ENCODE peak calls at places on chromosome 11, in four cellular contexts. One of them, this sample, is unnamed.

GRCh38 chr11:90764691-90765090 is 541.8 kb upstream of the CHORDC1 start:
- DNase-seq in NT2/D1: no peak
- DNase-seq in PC-3: no peak
- DNase-seq in GM23248: no peak
- DNase-seq in this sample: no peak

GRCh38 chr11:119651802-119652584 is 77.0 kb downstream of the NECTIN1 start:
- DNase-seq in NT2/D1: no peak
- DNase-seq in PC-3: no peak
- DNase-seq in GM23248: no peak
- DNase-seq in this sample: no peak

GRCh38 chr11:78840190-78840589 is 265.5 kb upstream of the NARS2 start:
- DNase-seq in NT2/D1: no peak
- DNase-seq in PC-3: no peak
- DNase-seq in GM23248: peak; percentile 74
- DNase-seq in this sample: no peak

GRCh38 chr11:86671386-86672006 is 920 bp downstream of the ME3 start:
- DNase-seq in NT2/D1: no peak
- DNase-seq in PC-3: peak; percentile 56
- DNase-seq in GM23248: peak; percentile 55
- DNase-seq in this sample: no peak

GRCh38 chr11:110629594-110629993 is 82.6 kb downstream of the ARHGAP20 start:
- DNase-seq in NT2/D1: no peak
- DNase-seq in PC-3: no peak
- DNase-seq in GM23248: no peak
- DNase-seq in this sample: no peak

GRCh38 chr11:125457814-125458343 is 38.2 kb downstream of the FEZ1 start:
- DNase-seq in NT2/D1: no peak
- DNase-seq in PC-3: no peak
- DNase-seq in GM23248: peak; percentile 91
- DNase-seq in this sample: no peak

GRCh38 chr11:10109836-10110235 is 184.2 kb downstream of the SBF2 start:
- DNase-seq in NT2/D1: no peak
- DNase-seq in PC-3: no peak
- DNase-seq in GM23248: peak; percentile 80
- DNase-seq in this sample: no peak

GRCh38 chr11:74689666-74690065 is 41.6 kb downstream of the CHRDL2 start:
- DNase-seq in NT2/D1: no peak
- DNase-seq in PC-3: peak; percentile 74
- DNase-seq in GM23248: peak; percentile 81
- DNase-seq in this sample: no peak

GRCh38 chr11:86484164-86484794 is 109.6 kb downstream of the CCDC81 start:
- DNase-seq in NT2/D1: no peak
- DNase-seq in PC-3: peak; percentile 92
- DNase-seq in GM23248: peak; percentile 96
- DNase-seq in this sample: no peak

GRCh38 chr11:63536669-63537292 is at the start of gene PLAAT4:
- DNase-seq in NT2/D1: no peak
- DNase-seq in PC-3: peak; percentile 41
- DNase-seq in GM23248: peak; percentile 62
- DNase-seq in this sample: no peak

GRCh38 chr11:11856638-11857037 is 14.9 kb downstream of the USP47 start:
- DNase-seq in NT2/D1: no peak
- DNase-seq in PC-3: peak; percentile 36
- DNase-seq in GM23248: peak; percentile 22
- DNase-seq in this sample: no peak

GRCh38 chr11:72569966-72570892 is 104.0 kb downstream of the PDE2A start:
- DNase-seq in NT2/D1: no peak
- DNase-seq in PC-3: peak; percentile 93
- DNase-seq in GM23248: peak; percentile 71
- DNase-seq in this sample: no peak

GRCh38 chr11:67482275-67482735 is 521 bp upstream of the AIP start:
- DNase-seq in NT2/D1: no peak
- DNase-seq in PC-3: no peak
- DNase-seq in GM23248: no peak
- DNase-seq in this sample: no peak

GRCh38 chr11:78417888-78418583 is 416 bp upstream of the GAB2 start:
- DNase-seq in NT2/D1: no peak
- DNase-seq in PC-3: peak; percentile 86
- DNase-seq in GM23248: peak; percentile 92
- DNase-seq in this sample: peak; percentile 89

GRCh38 chr11:114773541-114774338 is 95.4 kb downstream of the NXPE2 start:
- DNase-seq in NT2/D1: peak; percentile 66
- DNase-seq in PC-3: no peak
- DNase-seq in GM23248: no peak
- DNase-seq in this sample: no peak

GRCh38 chr11:27234043-27234668 is 128.9 kb downstream of the CCDC34 start:
- DNase-seq in NT2/D1: no peak
- DNase-seq in PC-3: peak; percentile 56
- DNase-seq in GM23248: peak; percentile 98
- DNase-seq in this sample: peak; percentile 95

GRCh38 chr11:67270256-67271211 is 4.3 kb downstream of the GRK2 start:
- DNase-seq in NT2/D1: peak; percentile 61
- DNase-seq in PC-3: no peak
- DNase-seq in GM23248: no peak
- DNase-seq in this sample: peak; percentile 88

GRCh38 chr11:2945757-2946287 is 16.6 kb upstream of the PHLDA2 start:
- DNase-seq in NT2/D1: no peak
- DNase-seq in PC-3: no peak
- DNase-seq in GM23248: no peak
- DNase-seq in this sample: no peak
- H3K9ac ChIP-seq in NT2/D1: no peak overlapping the region
- H3K9ac ChIP-seq in PC-3: no peak overlapping the region
- H3K9ac ChIP-seq in GM23248: peak overlapping the region; percentile 24
- H3K9ac ChIP-seq in this sample: no peak overlapping the region

DNA sequence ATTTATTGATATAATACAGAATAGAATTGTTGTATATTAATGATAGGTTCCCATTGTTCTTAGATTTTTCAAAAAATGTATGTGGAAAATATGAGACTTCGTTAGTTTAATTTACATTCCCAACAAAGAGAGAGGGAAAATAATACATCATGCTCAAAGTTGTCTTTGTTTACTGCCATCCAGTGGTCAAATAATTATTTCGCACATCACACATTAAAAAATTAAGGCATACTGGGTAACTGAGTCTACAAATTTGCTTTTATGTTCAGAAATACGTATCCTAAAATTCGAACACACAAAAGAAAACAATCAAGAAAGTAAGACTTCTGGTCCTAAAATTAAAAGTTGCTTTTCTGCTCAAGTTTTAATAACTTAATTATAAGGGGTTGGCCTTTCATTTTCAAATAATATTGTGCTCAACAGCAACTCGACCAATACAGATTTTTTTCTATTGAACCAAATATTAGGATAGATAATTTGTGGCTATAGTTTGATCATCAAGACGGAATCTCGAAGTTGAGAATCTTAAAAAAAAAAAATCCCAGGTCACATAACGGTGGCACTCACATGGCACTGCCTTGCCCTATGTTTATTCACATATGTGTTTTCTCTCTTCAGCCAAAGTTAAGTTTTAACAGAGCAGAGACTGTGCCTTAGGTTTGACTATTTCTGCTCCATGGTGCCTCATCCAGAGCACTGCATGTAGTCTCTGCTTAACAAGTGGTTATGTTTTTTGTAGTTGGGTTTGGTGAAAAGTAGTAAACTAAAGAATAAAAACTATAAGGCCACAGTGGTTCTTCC is 12.3 kb downstream of the PDGFD start:
- DNase-seq in NT2/D1: no peak
- DNase-seq in PC-3: peak; percentile 48
- DNase-seq in GM23248: peak; percentile 37
- DNase-seq in this sample: peak; percentile 80
- H3K4me3 ChIP-seq in NT2/D1: no peak overlapping the region
- H3K4me3 ChIP-seq in PC-3: no peak overlapping the region
- H3K4me3 ChIP-seq in GM23248: no peak overlapping the region
- H3K4me3 ChIP-seq in this sample: peak overlapping the region; percentile 51

DNA sequence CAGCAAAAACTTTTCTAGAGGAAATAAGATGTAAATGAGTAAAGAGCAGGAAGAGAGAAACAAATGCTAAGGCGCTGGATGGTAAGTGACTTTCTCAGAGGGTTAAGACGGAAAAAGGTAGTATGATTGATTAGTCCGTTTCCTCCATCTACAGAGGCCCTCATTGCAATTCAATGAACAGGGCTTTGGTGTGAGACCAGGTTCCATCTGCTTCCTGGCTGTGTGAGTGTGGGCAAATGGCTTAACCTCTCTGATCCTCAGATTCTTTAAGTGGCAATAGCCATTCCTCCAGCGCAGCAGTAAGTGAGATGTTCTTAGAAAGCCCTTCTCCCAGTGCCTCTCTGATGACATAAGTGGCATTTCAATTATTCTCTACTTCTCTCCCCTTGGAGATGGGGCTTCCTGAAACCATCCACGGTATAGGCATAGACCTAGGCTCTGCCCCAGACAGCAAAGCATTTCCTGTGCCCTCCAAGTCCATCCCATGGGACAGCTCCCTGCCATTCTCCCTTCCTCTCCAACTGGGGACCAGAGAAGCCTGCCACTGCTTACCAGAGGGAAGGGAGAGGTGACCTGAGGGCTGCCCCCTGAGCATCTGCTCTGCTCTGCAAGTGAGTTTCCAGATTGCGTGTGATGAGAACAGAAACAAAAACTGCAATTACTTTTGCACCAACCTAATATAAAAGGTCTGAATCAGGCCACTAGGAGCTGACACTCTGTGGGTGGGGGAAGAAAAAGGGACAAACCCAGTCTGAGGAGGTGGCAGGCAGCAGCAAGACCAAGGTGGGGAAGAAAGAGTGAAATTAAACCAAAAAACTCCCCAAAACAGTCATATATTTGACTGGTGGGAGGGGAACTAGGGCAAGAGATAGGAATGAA is 12.7 kb upstream of the CD44 start:
- DNase-seq in NT2/D1: no peak
- DNase-seq in PC-3: no peak
- DNase-seq in GM23248: peak; percentile 7
- DNase-seq in this sample: no peak
- H3K9ac ChIP-seq in NT2/D1: no peak overlapping the region
- H3K9ac ChIP-seq in PC-3: no peak overlapping the region
- H3K9ac ChIP-seq in GM23248: no peak overlapping the region
- H3K9ac ChIP-seq in this sample: no peak overlapping the region

GRCh38 chr11:116732740-116733385 is 39.9 kb downstream of the BUD13 start:
- DNase-seq in NT2/D1: peak; percentile 63
- DNase-seq in PC-3: peak; percentile 81
- DNase-seq in GM23248: peak; percentile 82
- DNase-seq in this sample: peak; percentile 77
- H3K4me3 ChIP-seq in NT2/D1: no peak overlapping the region
- H3K4me3 ChIP-seq in PC-3: no peak overlapping the region
- H3K4me3 ChIP-seq in GM23248: no peak overlapping the region
- H3K4me3 ChIP-seq in this sample: no peak overlapping the region